ENCODE peak calls at places on chromosomes 3 and 15, in ten cellular contexts. One of them, this sample, is unnamed.

GRCh38 chr3:43213631-43214030 is 72.7 kb upstream of the SNRK start:
- DNase-seq in iris pigment epithelial cell: no peak
- DNase-seq in WTC11: no peak
- DNase-seq in AG04450: no peak
- DNase-seq in stimulated activated CD4-positive, alpha-beta T cell treated with anti-CD3 and anti-CD28 coated beads, Interleukin-15, amount 100 ng/mL, for 1 hour: no peak
- DNase-seq in Caco-2: no peak
- DNase-seq in neural crest cell: no peak
- DNase-seq in CD8-positive, alpha-beta T cell: no peak
- DNase-seq in AG09309: no peak
- DNase-seq in retina: no peak
- DNase-seq in this sample: no peak

GRCh38 chr3:175914785-175915184 is 1055.7 kb downstream of the NAALADL2 start:
- DNase-seq in Caco-2: no peak
- DNase-seq in neural crest cell: no peak
- DNase-seq in WTC11: no peak
- DNase-seq in AG09309: no peak
- DNase-seq in AG04450: no peak
- DNase-seq in retina: no peak
- DNase-seq in CD8-positive, alpha-beta T cell: no peak
- DNase-seq in iris pigment epithelial cell: peak; percentile 45
- DNase-seq in stimulated activated CD4-positive, alpha-beta T cell treated with anti-CD3 and anti-CD28 coated beads, Interleukin-15, amount 100 ng/mL, for 1 hour: no peak
- DNase-seq in this sample: no peak

GRCh38 chr3:48661501-48662139 is 1.1 kb downstream of the CELSR3 start:
- DNase-seq in WTC11: peak; percentile 84
- DNase-seq in AG09309: no peak
- DNase-seq in neural crest cell: peak; percentile 92
- DNase-seq in AG04450: no peak
- DNase-seq in CD8-positive, alpha-beta T cell: peak; percentile 53
- DNase-seq in Caco-2: no peak
- DNase-seq in stimulated activated CD4-positive, alpha-beta T cell treated with anti-CD3 and anti-CD28 coated beads, Interleukin-15, amount 100 ng/mL, for 1 hour: peak; percentile 68
- DNase-seq in iris pigment epithelial cell: peak; percentile 46
- DNase-seq in retina: peak; percentile 92
- DNase-seq in this sample: peak; percentile 68

GRCh38 chr3:5012398-5012797 is 33.2 kb downstream of the BHLHE40 start:
- DNase-seq in CD8-positive, alpha-beta T cell: no peak
- DNase-seq in retina: no peak
- DNase-seq in AG09309: no peak
- DNase-seq in Caco-2: no peak
- DNase-seq in neural crest cell: no peak
- DNase-seq in stimulated activated CD4-positive, alpha-beta T cell treated with anti-CD3 and anti-CD28 coated beads, Interleukin-15, amount 100 ng/mL, for 1 hour: no peak
- DNase-seq in AG04450: no peak
- DNase-seq in WTC11: no peak
- DNase-seq in iris pigment epithelial cell: no peak
- DNase-seq in this sample: peak; percentile 46

GRCh38 chr15:48800811-48801460 is 9.9 kb downstream of the CEP152 start:
- DNase-seq in AG09309: no peak
- DNase-seq in CD8-positive, alpha-beta T cell: no peak
- DNase-seq in neural crest cell: no peak
- DNase-seq in Caco-2: no peak
- DNase-seq in WTC11: no peak
- DNase-seq in stimulated activated CD4-positive, alpha-beta T cell treated with anti-CD3 and anti-CD28 coated beads, Interleukin-15, amount 100 ng/mL, for 1 hour: no peak
- DNase-seq in iris pigment epithelial cell: peak; percentile 55
- DNase-seq in retina: peak; percentile 6
- DNase-seq in AG04450: no peak
- DNase-seq in this sample: no peak

GRCh38 chr3:22960326-22960984 is 242.7 kb upstream of the UBE2E2 start:
- DNase-seq in WTC11: peak; percentile 17
- DNase-seq in AG04450: no peak
- DNase-seq in neural crest cell: peak; percentile 37
- DNase-seq in iris pigment epithelial cell: peak; percentile 48
- DNase-seq in Caco-2: no peak
- DNase-seq in AG09309: no peak
- DNase-seq in CD8-positive, alpha-beta T cell: no peak
- DNase-seq in retina: peak; percentile 51
- DNase-seq in stimulated activated CD4-positive, alpha-beta T cell treated with anti-CD3 and anti-CD28 coated beads, Interleukin-15, amount 100 ng/mL, for 1 hour: no peak
- DNase-seq in this sample: peak; percentile 24

GRCh38 chr3:24601500-24601899 is 106.8 kb upstream of the THRB start:
- DNase-seq in iris pigment epithelial cell: no peak
- DNase-seq in AG04450: no peak
- DNase-seq in neural crest cell: no peak
- DNase-seq in WTC11: no peak
- DNase-seq in stimulated activated CD4-positive, alpha-beta T cell treated with anti-CD3 and anti-CD28 coated beads, Interleukin-15, amount 100 ng/mL, for 1 hour: no peak
- DNase-seq in CD8-positive, alpha-beta T cell: no peak
- DNase-seq in AG09309: no peak
- DNase-seq in retina: no peak
- DNase-seq in Caco-2: no peak
- DNase-seq in this sample: no peak

GRCh38 chr3:20322085-20322484 is 136.1 kb upstream of the SGO1 start:
- DNase-seq in AG09309: no peak
- DNase-seq in stimulated activated CD4-positive, alpha-beta T cell treated with anti-CD3 and anti-CD28 coated beads, Interleukin-15, amount 100 ng/mL, for 1 hour: no peak
- DNase-seq in WTC11: no peak
- DNase-seq in AG04450: no peak
- DNase-seq in CD8-positive, alpha-beta T cell: no peak
- DNase-seq in iris pigment epithelial cell: no peak
- DNase-seq in retina: no peak
- DNase-seq in neural crest cell: no peak
- DNase-seq in Caco-2: no peak
- DNase-seq in this sample: no peak

GRCh38 chr15:90585863-90586262 is 56.1 kb downstream of the CRTC3 start:
- DNase-seq in retina: no peak
- DNase-seq in stimulated activated CD4-positive, alpha-beta T cell treated with anti-CD3 and anti-CD28 coated beads, Interleukin-15, amount 100 ng/mL, for 1 hour: no peak
- DNase-seq in Caco-2: no peak
- DNase-seq in CD8-positive, alpha-beta T cell: no peak
- DNase-seq in AG09309: peak; percentile 33
- DNase-seq in neural crest cell: no peak
- DNase-seq in WTC11: no peak
- DNase-seq in AG04450: no peak
- DNase-seq in iris pigment epithelial cell: peak; percentile 34
- DNase-seq in this sample: no peak

GRCh38 chr3:16993227-16993626 is 108.5 kb downstream of the PLCL2 start:
- DNase-seq in AG04450: no peak
- DNase-seq in retina: no peak
- DNase-seq in AG09309: peak; percentile 16
- DNase-seq in CD8-positive, alpha-beta T cell: no peak
- DNase-seq in iris pigment epithelial cell: peak; percentile 78
- DNase-seq in stimulated activated CD4-positive, alpha-beta T cell treated with anti-CD3 and anti-CD28 coated beads, Interleukin-15, amount 100 ng/mL, for 1 hour: no peak
- DNase-seq in WTC11: no peak
- DNase-seq in neural crest cell: no peak
- DNase-seq in Caco-2: no peak
- DNase-seq in this sample: no peak

GRCh38 chr3:173945081-173945652 is 547.6 kb downstream of the NLGN1 start:
- DNase-seq in CD8-positive, alpha-beta T cell: no peak
- DNase-seq in AG09309: no peak
- DNase-seq in stimulated activated CD4-positive, alpha-beta T cell treated with anti-CD3 and anti-CD28 coated beads, Interleukin-15, amount 100 ng/mL, for 1 hour: no peak
- DNase-seq in neural crest cell: no peak
- DNase-seq in retina: no peak
- DNase-seq in Caco-2: no peak
- DNase-seq in iris pigment epithelial cell: no peak
- DNase-seq in AG04450: no peak
- DNase-seq in WTC11: no peak
- DNase-seq in this sample: no peak